ENCODE peak calls at places on chromosomes 2 and 18, in four cellular contexts. One of them, this sample, is unnamed.

GRCh38 chr2:9217838-9218770 is 11.5 kb downstream of the ASAP2 start:
- DNase-seq in cardiac muscle cell: no peak
- DNase-seq in stimulated activated CD4-positive, alpha-beta T cell treated with anti-CD3 and anti-CD28 coated beads, Interleukin-4, amount 100 ng/mL, for 48 hours: no peak
- DNase-seq in NCI-H1105: no peak
- DNase-seq in this sample: no peak

GRCh38 chr2:191297031-191297430 is 51.8 kb downstream of the MYO1B start:
- DNase-seq in cardiac muscle cell: no peak
- DNase-seq in stimulated activated CD4-positive, alpha-beta T cell treated with anti-CD3 and anti-CD28 coated beads, Interleukin-4, amount 100 ng/mL, for 48 hours: no peak
- DNase-seq in NCI-H1105: no peak
- DNase-seq in this sample: no peak

GRCh38 chr2:28185881-28186280 is 206.8 kb upstream of the FOSL2 start:
- DNase-seq in cardiac muscle cell: peak; percentile 56
- DNase-seq in stimulated activated CD4-positive, alpha-beta T cell treated with anti-CD3 and anti-CD28 coated beads, Interleukin-4, amount 100 ng/mL, for 48 hours: no peak
- DNase-seq in NCI-H1105: no peak
- DNase-seq in this sample: no peak

GRCh38 chr18:56233595-56233994 is 404.8 kb downstream of the TXNL1 start:
- DNase-seq in cardiac muscle cell: peak; percentile 89
- DNase-seq in stimulated activated CD4-positive, alpha-beta T cell treated with anti-CD3 and anti-CD28 coated beads, Interleukin-4, amount 100 ng/mL, for 48 hours: no peak
- DNase-seq in NCI-H1105: no peak
- DNase-seq in this sample: no peak

GRCh38 chr2:88055049-88055435 is 541 bp downstream of the KRCC1 start:
- DNase-seq in cardiac muscle cell: peak; percentile 43
- DNase-seq in stimulated activated CD4-positive, alpha-beta T cell treated with anti-CD3 and anti-CD28 coated beads, Interleukin-4, amount 100 ng/mL, for 48 hours: no peak
- DNase-seq in NCI-H1105: no peak
- DNase-seq in this sample: no peak

GRCh38 chr2:41782306-41783158 is 265.3 kb upstream of the PKDCC start:
- DNase-seq in cardiac muscle cell: peak; percentile 54
- DNase-seq in stimulated activated CD4-positive, alpha-beta T cell treated with anti-CD3 and anti-CD28 coated beads, Interleukin-4, amount 100 ng/mL, for 48 hours: no peak
- DNase-seq in NCI-H1105: peak; percentile 37
- DNase-seq in this sample: peak; percentile 51

GRCh38 chr2:152175368-152176112 is at the start of gene STAM2:
- DNase-seq in cardiac muscle cell: peak; percentile 95
- DNase-seq in stimulated activated CD4-positive, alpha-beta T cell treated with anti-CD3 and anti-CD28 coated beads, Interleukin-4, amount 100 ng/mL, for 48 hours: peak; percentile 87
- DNase-seq in NCI-H1105: peak; percentile 77
- DNase-seq in this sample: peak; percentile 98

GRCh38 chr2:105592288-105592687 is 152.4 kb upstream of the NCK2 start:
- DNase-seq in cardiac muscle cell: peak; percentile 78
- DNase-seq in stimulated activated CD4-positive, alpha-beta T cell treated with anti-CD3 and anti-CD28 coated beads, Interleukin-4, amount 100 ng/mL, for 48 hours: no peak
- DNase-seq in NCI-H1105: no peak
- DNase-seq in this sample: no peak